ENCODE peak calls at places on chromosomes 4 and X, in ten cellular contexts. N, O, E, Z, H, L, B, S, X and I are unnamed samples.

GRCh38 chrX:49862093-49862492 is 17.2 kb upstream of the USP27X start:
- DNase-seq in N (no peak), O (no peak), E (no peak), Z (no peak), H (no peak), L (no peak), B (no peak), S (no peak), X (no peak), I (no peak)

GRCh38 chr4:80362578-80363181 is 27.1 kb downstream of the CFAP299 start:
- DNase-seq in N (no peak), O (peak), E (no peak), Z (peak), H (no peak), L (peak), B (no peak), S (peak), X (peak), I (no peak)

GRCh38 chr4:6926681-6927478 is 17.3 kb downstream of the TBC1D14 start:
- DNase-seq in N (no peak), O (no peak), E (peak), Z (no peak), H (no peak), L (no peak), B (no peak), S (no peak), X (no peak), I (no peak)

GRCh38 chr4:108635070-108635655 is 14.8 kb downstream of the RPL34 start:
- DNase-seq in N (no peak), O (no peak), E (no peak), Z (no peak), H (no peak), L (no peak), B (no peak), S (no peak), X (no peak), I (no peak)

GRCh38 chrX:145393702-145394235 is 146.5 kb downstream of the SPANXN1 start:
- DNase-seq in N (no peak), O (no peak), E (no peak), Z (peak), H (no peak), L (no peak), B (no peak), S (peak), X (no peak), I (no peak)

GRCh38 chr4:129362685-129363274 is 266.8 kb downstream of the C4orf33 start:
- DNase-seq in N (peak), O (peak), E (peak), Z (peak), H (peak), L (peak), B (peak), S (peak), X (peak), I (no peak)

GRCh38 chr4:648579-649292 is 23.4 kb downstream of the PDE6B start:
- DNase-seq in N (no peak), O (no peak), E (no peak), Z (no peak), H (no peak), L (no peak), B (no peak), S (peak), X (no peak), I (no peak)

GRCh38 chr4:152674359-152674758 is 5.4 kb downstream of the TMEM154 start:
- DNase-seq in N (no peak), O (no peak), E (no peak), Z (no peak), H (no peak), L (no peak), B (no peak), S (no peak), X (no peak), I (no peak)

GRCh38 chr4:76589872-76590846 is 155.1 kb downstream of the SHROOM3 start:
- DNase-seq in N (peak), O (peak), E (peak), Z (no peak), H (peak), L (peak), B (no peak), S (peak), X (peak), I (no peak)

GRCh38 chr4:141099326-141099725 is 33.9 kb downstream of the RNF150 start:
- DNase-seq in N (no peak), O (no peak), E (no peak), Z (no peak), H (no peak), L (no peak), B (no peak), S (no peak), X (no peak), I (no peak)

GRCh38 chr4:183797445-183798248 is 107.5 kb upstream of the STOX2 start:
- DNase-seq in N (no peak), O (peak), E (peak), Z (no peak), H (no peak), L (peak), B (no peak), S (peak), X (no peak), I (no peak)

GRCh38 chrX:46447384-46447783 is 97.8 kb downstream of the ZNF674 start:
- DNase-seq in N (peak), O (no peak), E (no peak), Z (no peak), H (no peak), L (no peak), B (no peak), S (no peak), X (peak), I (peak)

GRCh38 chrX:134803060-134803459 is 144.8 kb upstream of the PLAC1 start:
- DNase-seq in N (no peak), O (no peak), E (no peak), Z (no peak), H (no peak), L (no peak), B (no peak), S (no peak), X (no peak), I (no peak)

GRCh38 chr4:106021737-106022410 is 126.6 kb downstream of the NPNT start:
- DNase-seq in N (no peak), O (no peak), E (no peak), Z (no peak), H (no peak), L (no peak), B (no peak), S (no peak), X (no peak), I (no peak)

GRCh38 chrX:24515447-24515846 is 50.4 kb downstream of the PDK3 start:
- DNase-seq in N (no peak), O (peak), E (no peak), Z (no peak), H (no peak), L (no peak), B (no peak), S (no peak), X (peak), I (no peak)

GRCh38 chrX:790780-791360 is 160.3 kb downstream of the SHOX start:
- DNase-seq in N (no peak), O (no peak), E (no peak), Z (no peak), H (no peak), L (no peak), B (no peak), S (peak), X (no peak), I (no peak)

GRCh38 chrX:137033774-137034507 is at the start of gene GPR101:
- DNase-seq in N (no peak), O (no peak), E (no peak), Z (no peak), H (no peak), L (no peak), B (no peak), S (peak), X (peak), I (no peak)

GRCh38 chr4:8352368-8353157 is 83.0 kb downstream of the HTRA3 start:
- DNase-seq in N (no peak), O (no peak), E (no peak), Z (no peak), H (no peak), L (no peak), B (no peak), S (no peak), X (no peak), I (no peak)

GRCh38 chr4:156547439-156547838 is 424.2 kb downstream of the PDGFC start:
- DNase-seq in N (peak), O (peak), E (no peak), Z (no peak), H (peak), L (peak), B (no peak), S (no peak), X (no peak), I (peak)

GRCh38 chrX:130055103-130055502 is 55.2 kb downstream of the ELF4 start:
- DNase-seq in N (peak), O (no peak), E (no peak), Z (no peak), H (no peak), L (no peak), B (no peak), S (no peak), X (peak), I (no peak)

GRCh38 chrX:15601932-15602331 is 1.2 kb upstream of the ACE2 start:
- DNase-seq in N (no peak), O (no peak), E (no peak), Z (no peak), H (no peak), L (no peak), B (no peak), S (no peak), X (no peak), I (no peak)

GRCh38 chr4:185469539-185470154 is 1.9 kb downstream of the CCDC110 start:
- DNase-seq in N (no peak), O (no peak), E (no peak), Z (no peak), H (no peak), L (no peak), B (no peak), S (no peak), X (peak), I (no peak)

GRCh38 chr4:152045781-152046571 is 285.2 kb upstream of the GATB start:
- DNase-seq in N (no peak), O (peak), E (peak), Z (no peak), H (no peak), L (peak), B (no peak), S (peak), X (no peak), I (peak)

GRCh38 chrX:139194571-139195280 is 335.8 kb upstream of the F9 start:
- DNase-seq in N (no peak), O (no peak), E (peak), Z (peak), H (no peak), L (no peak), B (no peak), S (peak), X (no peak), I (no peak)

GRCh38 chr4:136526517-136526916 is 1005.8 kb downstream of the PCDH18 start:
- DNase-seq in N (no peak), O (no peak), E (no peak), Z (no peak), H (no peak), L (no peak), B (no peak), S (no peak), X (no peak), I (peak)

GRCh38 chr4:119736559-119736958 is 108.0 kb upstream of the PDE5A start:
- DNase-seq in N (no peak), O (no peak), E (no peak), Z (no peak), H (no peak), L (no peak), B (no peak), S (no peak), X (no peak), I (no peak)

GRCh38 chr4:157045507-157046127 is 30.3 kb upstream of the GLRB start:
- DNase-seq in N (peak), O (peak), E (no peak), Z (peak), H (peak), L (peak), B (no peak), S (peak), X (peak), I (peak)

GRCh38 chr4:59122626-59123025 is 2012.4 kb upstream of the IGFBP7 start:
- DNase-seq in N (no peak), O (no peak), E (no peak), Z (no peak), H (no peak), L (no peak), B (no peak), S (no peak), X (no peak), I (peak)

GRCh38 chrX:38095971-38096529 is 89.7 kb downstream of the SYTL5 start:
- DNase-seq in N (no peak), O (peak), E (no peak), Z (no peak), H (no peak), L (peak), B (no peak), S (no peak), X (no peak), I (peak)

GRCh38 chrX:40152706-40153334 is 55.1 kb upstream of the BCOR start:
- DNase-seq in N (no peak), O (peak), E (peak), Z (no peak), H (no peak), L (no peak), B (no peak), S (no peak), X (peak), I (no peak)

GRCh38 chr4:10582059-10582686 is 102.4 kb downstream of the CLNK start:
- DNase-seq in N (no peak), O (peak), E (peak), Z (peak), H (peak), L (peak), B (no peak), S (peak), X (peak), I (no peak)

GRCh38 chrX:54419559-54420302 is 20.5 kb upstream of the TSR2 start:
- DNase-seq in N (no peak), O (no peak), E (no peak), Z (no peak), H (no peak), L (no peak), B (no peak), S (no peak), X (peak), I (no peak)